ENCODE peak calls at places on chromosomes 3 and 15, in six cellular contexts. W is endodermal cell; V is RWPE1; P is activated CD8-positive, alpha-beta memory T cell treated with anti-CD3 and anti-CD28 coated beads, Interleukin-2, amount 50 U/mL, for 48 hours; G is endothelial cell; L is Calu3. C is an unnamed sample.

GRCh38 chr15:59283717-59284336 is 77.2 kb downstream of the LDHAL6B start:
- DNase-seq in W (no peak), V (peak; percentile 99), P (no peak), G (no peak), L (peak; percentile 97), C (no peak)

GRCh38 chr3:59731909-59732308 is 682.1 kb upstream of the CFAP20DC start:
- DNase-seq in W (no peak), V (no peak), P (no peak), G (no peak), L (no peak), C (no peak)

GRCh38 chr3:143654906-143655305 is 193.4 kb downstream of the SLC9A9 start:
- DNase-seq in W (no peak), V (peak; percentile 26), P (no peak), G (no peak), L (no peak), C (no peak)

GRCh38 chr3:36866358-36866757 is 78.5 kb downstream of the TRANK1 start:
- DNase-seq in W (no peak), V (peak; percentile 13), P (no peak), G (no peak), L (no peak), C (no peak)

GRCh38 chr3:195868336-195868865 is 40.0 kb downstream of the TNK2 start:
- DNase-seq in W (no peak), V (no peak), P (no peak), G (no peak), L (no peak), C (no peak)

GRCh38 chr15:95068847-95069518 is 837.6 kb downstream of the MCTP2 start:
- DNase-seq in W (no peak), V (no peak), P (no peak), G (no peak), L (no peak), C (no peak)

GRCh38 chr3:53196575-53197407 is 35.8 kb downstream of the PRKCD start:
- DNase-seq in W (peak; percentile 89), V (no peak), P (no peak), G (no peak), L (no peak), C (no peak)

GRCh38 chr3:146164071-146164470 is 3.1 kb upstream of the PLOD2 start:
- DNase-seq in W (no peak), V (no peak), P (no peak), G (no peak), L (no peak), C (no peak)

GRCh38 chr3:48402907-48403306 is 27.0 kb downstream of the PLXNB1 start:
- DNase-seq in W (no peak), V (no peak), P (peak; percentile 35), G (peak; percentile 0), L (no peak), C (no peak)

GRCh38 chr3:184284696-184285095 is 8.9 kb downstream of the ECE2 start:
- DNase-seq in W (peak; percentile 91), V (peak; percentile 67), P (no peak), G (peak; percentile 70), L (peak; percentile 76), C (no peak)

GRCh38 chr3:11954312-11954934 is 49.8 kb upstream of the SYN2 start:
- DNase-seq in W (no peak), V (peak; percentile 5), P (no peak), G (no peak), L (peak; percentile 14), C (no peak)

GRCh38 chr15:67048281-67049279 is 16.8 kb upstream of the SMAD3 start:
- DNase-seq in W (no peak), V (peak; percentile 79), P (no peak), G (no peak), L (peak; percentile 85), C (no peak)

GRCh38 chr3:175526609-175527280 is 667.6 kb downstream of the NAALADL2 start:
- DNase-seq in W (no peak), V (no peak), P (no peak), G (no peak), L (peak; percentile 6), C (no peak)

GRCh38 chr3:98846101-98846500 is 55.4 kb downstream of the DCBLD2 start:
- DNase-seq in W (no peak), V (no peak), P (no peak), G (no peak), L (no peak), C (no peak)

GRCh38 chr15:53246996-53247395 is 456.9 kb upstream of the ONECUT1 start:
- DNase-seq in W (no peak), V (no peak), P (no peak), G (no peak), L (no peak), C (no peak)

GRCh38 chr3:134624537-134625287 is 26.1 kb downstream of the KY start:
- DNase-seq in W (peak; percentile 17), V (no peak), P (no peak), G (no peak), L (no peak), C (peak; percentile 64)

GRCh38 chr15:51708013-51708412 is 26.7 kb downstream of the SCG3 start:
- DNase-seq in W (no peak), V (no peak), P (no peak), G (no peak), L (no peak), C (no peak)

GRCh38 chr3:136931587-136931986 is 26.2 kb upstream of the IL20RB start:
- DNase-seq in W (no peak), V (no peak), P (no peak), G (no peak), L (peak; percentile 33), C (no peak)

GRCh38 chr15:63283126-63283525 is 5.7 kb downstream of the APH1B start:
- DNase-seq in W (no peak), V (no peak), P (no peak), G (no peak), L (no peak), C (no peak)

GRCh38 chr3:117790256-117790987 is 1080.8 kb downstream of the TUSC7 start:
- DNase-seq in W (peak; percentile 65), V (no peak), P (no peak), G (no peak), L (no peak), C (no peak)

GRCh38 chr3:51929420-51930003 is 12.2 kb downstream of the RRP9 start:
- DNase-seq in W (peak; percentile 80), V (peak; percentile 30), P (peak; percentile 26), G (no peak), L (no peak), C (peak; percentile 41)

GRCh38 chr15:35209838-35210237 is 124.7 kb upstream of the NANOGP8 start:
- DNase-seq in W (no peak), V (no peak), P (no peak), G (no peak), L (peak; percentile 1), C (no peak)

GRCh38 chr3:190012314-190012782 is 108.3 kb downstream of the P3H2 start:
- DNase-seq in W (peak; percentile 60), V (peak; percentile 72), P (no peak), G (no peak), L (peak; percentile 25), C (no peak)

GRCh38 chr3:179258820-179259219 is 7.9 kb upstream of the KCNMB3 start:
- DNase-seq in W (no peak), V (no peak), P (no peak), G (no peak), L (no peak), C (no peak)

GRCh38 chr15:91264651-91265351 is 164.7 kb downstream of the SV2B start:
- DNase-seq in W (no peak), V (no peak), P (no peak), G (no peak), L (no peak), C (no peak)

GRCh38 chr3:141507392-141508066 is 20.7 kb downstream of the RASA2 start:
- DNase-seq in W (no peak), V (no peak), P (no peak), G (no peak), L (no peak), C (no peak)

GRCh38 chr15:96333194-96334016 is 2.9 kb downstream of the NR2F2 start:
- DNase-seq in W (peak; percentile 88), V (no peak), P (peak; percentile 60), G (peak; percentile 69), L (peak; percentile 57), C (no peak)

GRCh38 chr3:127459891-127460290 is 130.6 kb downstream of the TPRA1 start:
- DNase-seq in W (no peak), V (no peak), P (no peak), G (no peak), L (no peak), C (no peak)

GRCh38 chr3:196008387-196008786 is 73.5 kb downstream of the TFRC start:
- DNase-seq in W (no peak), V (no peak), P (no peak), G (no peak), L (no peak), C (peak; percentile 49)

GRCh38 chr3:112464264-112464663 is 35.0 kb downstream of the BTLA start:
- DNase-seq in W (no peak), V (no peak), P (no peak), G (no peak), L (no peak), C (no peak)